ENCODE peak calls at places on chromosomes 1 and 21, in nine cellular contexts. One of them, this sample, is unnamed.

GRCh38 chr1:156368889-156369684 is at the start of gene RHBG:
- DNase-seq in transverse colon: peak
- DNase-seq in neural crest cell: no peak
- DNase-seq in ovary: peak
- DNase-seq in adrenal gland: peak
- DNase-seq in dorsolateral prefrontal cortex: no peak
- DNase-seq in activated B cell treated with CpG ODN at 0.5 μM for 24 hours: no peak
- DNase-seq in heart left ventricle: peak
- DNase-seq in upper lobe of left lung: peak
- DNase-seq in this sample: no peak

GRCh38 chr1:154856049-154856448 is 14.0 kb downstream of the KCNN3 start:
- DNase-seq in transverse colon: no peak
- DNase-seq in neural crest cell: no peak
- DNase-seq in ovary: no peak
- DNase-seq in adrenal gland: no peak
- DNase-seq in dorsolateral prefrontal cortex: no peak
- DNase-seq in activated B cell treated with CpG ODN at 0.5 μM for 24 hours: no peak
- DNase-seq in heart left ventricle: no peak
- DNase-seq in upper lobe of left lung: no peak
- DNase-seq in this sample: no peak

GRCh38 chr21:45039309-45040113 is 34.9 kb upstream of the ADARB1 start:
- DNase-seq in transverse colon: no peak
- DNase-seq in neural crest cell: no peak
- DNase-seq in ovary: no peak
- DNase-seq in adrenal gland: no peak
- DNase-seq in dorsolateral prefrontal cortex: no peak
- DNase-seq in activated B cell treated with CpG ODN at 0.5 μM for 24 hours: no peak
- DNase-seq in heart left ventricle: no peak
- DNase-seq in upper lobe of left lung: no peak
- DNase-seq in this sample: no peak

GRCh38 chr1:34905098-34905459 is 24.4 kb downstream of the DLGAP3 start:
- DNase-seq in transverse colon: no peak
- DNase-seq in neural crest cell: no peak
- DNase-seq in ovary: no peak
- DNase-seq in adrenal gland: no peak
- DNase-seq in dorsolateral prefrontal cortex: no peak
- DNase-seq in activated B cell treated with CpG ODN at 0.5 μM for 24 hours: no peak
- DNase-seq in heart left ventricle: no peak
- DNase-seq in upper lobe of left lung: peak
- DNase-seq in this sample: no peak

GRCh38 chr1:17319561-17320350 is 11.8 kb downstream of the PADI4 start:
- DNase-seq in transverse colon: no peak
- DNase-seq in neural crest cell: no peak
- DNase-seq in ovary: no peak
- DNase-seq in adrenal gland: no peak
- DNase-seq in dorsolateral prefrontal cortex: no peak
- DNase-seq in activated B cell treated with CpG ODN at 0.5 μM for 24 hours: no peak
- DNase-seq in heart left ventricle: no peak
- DNase-seq in upper lobe of left lung: no peak
- DNase-seq in this sample: no peak

GRCh38 chr1:154502066-154502741 is at the start of the genes SHE and TDRD10:
- DNase-seq in transverse colon: peak
- DNase-seq in neural crest cell: no peak
- DNase-seq in ovary: peak
- DNase-seq in adrenal gland: peak
- DNase-seq in dorsolateral prefrontal cortex: no peak
- DNase-seq in activated B cell treated with CpG ODN at 0.5 μM for 24 hours: peak
- DNase-seq in heart left ventricle: peak
- DNase-seq in upper lobe of left lung: peak
- DNase-seq in this sample: peak

GRCh38 chr1:208238710-208239517 is 5.3 kb downstream of the PLXNA2 start:
- DNase-seq in transverse colon: no peak
- DNase-seq in neural crest cell: no peak
- DNase-seq in ovary: peak
- DNase-seq in adrenal gland: no peak
- DNase-seq in dorsolateral prefrontal cortex: no peak
- DNase-seq in activated B cell treated with CpG ODN at 0.5 μM for 24 hours: no peak
- DNase-seq in heart left ventricle: peak
- DNase-seq in upper lobe of left lung: no peak
- DNase-seq in this sample: no peak

GRCh38 chr1:53025034-53025777 is 36.8 kb upstream of the PODN start:
- DNase-seq in transverse colon: peak
- DNase-seq in neural crest cell: no peak
- DNase-seq in ovary: peak
- DNase-seq in adrenal gland: peak
- DNase-seq in dorsolateral prefrontal cortex: no peak
- DNase-seq in activated B cell treated with CpG ODN at 0.5 μM for 24 hours: no peak
- DNase-seq in heart left ventricle: peak
- DNase-seq in upper lobe of left lung: no peak
- DNase-seq in this sample: no peak

GRCh38 chr1:98662354-98662665 is 789 bp downstream of the SNX7 start:
- DNase-seq in transverse colon: no peak
- DNase-seq in neural crest cell: no peak
- DNase-seq in ovary: no peak
- DNase-seq in adrenal gland: no peak
- DNase-seq in dorsolateral prefrontal cortex: no peak
- DNase-seq in activated B cell treated with CpG ODN at 0.5 μM for 24 hours: no peak
- DNase-seq in heart left ventricle: no peak
- DNase-seq in upper lobe of left lung: no peak
- DNase-seq in this sample: no peak

GRCh38 chr1:29497395-29498125 is 261.2 kb downstream of the PTPRU start:
- DNase-seq in transverse colon: no peak
- DNase-seq in neural crest cell: no peak
- DNase-seq in ovary: no peak
- DNase-seq in adrenal gland: no peak
- DNase-seq in dorsolateral prefrontal cortex: no peak
- DNase-seq in activated B cell treated with CpG ODN at 0.5 μM for 24 hours: no peak
- DNase-seq in heart left ventricle: no peak
- DNase-seq in upper lobe of left lung: no peak
- DNase-seq in this sample: no peak

GRCh38 chr1:226891846-226892533 is 21.6 kb downstream of the PSEN2 start:
- DNase-seq in transverse colon: no peak
- DNase-seq in neural crest cell: no peak
- DNase-seq in ovary: no peak
- DNase-seq in adrenal gland: no peak
- DNase-seq in dorsolateral prefrontal cortex: no peak
- DNase-seq in activated B cell treated with CpG ODN at 0.5 μM for 24 hours: no peak
- DNase-seq in heart left ventricle: peak
- DNase-seq in upper lobe of left lung: peak
- DNase-seq in this sample: no peak

GRCh38 chr1:37509181-37509580 is 5.4 kb downstream of the MEAF6 start:
- DNase-seq in transverse colon: no peak
- DNase-seq in neural crest cell: no peak
- DNase-seq in ovary: no peak
- DNase-seq in adrenal gland: no peak
- DNase-seq in dorsolateral prefrontal cortex: no peak
- DNase-seq in activated B cell treated with CpG ODN at 0.5 μM for 24 hours: no peak
- DNase-seq in heart left ventricle: no peak
- DNase-seq in upper lobe of left lung: no peak
- DNase-seq in this sample: no peak

GRCh38 chr1:150572918-150573647 is 6.3 kb downstream of the MCL1 start:
- DNase-seq in transverse colon: no peak
- DNase-seq in neural crest cell: no peak
- DNase-seq in ovary: no peak
- DNase-seq in adrenal gland: no peak
- DNase-seq in dorsolateral prefrontal cortex: no peak
- DNase-seq in activated B cell treated with CpG ODN at 0.5 μM for 24 hours: no peak
- DNase-seq in heart left ventricle: no peak
- DNase-seq in upper lobe of left lung: no peak
- DNase-seq in this sample: no peak

GRCh38 chr1:97047412-97047793 is 325.8 kb downstream of the PTBP2 start:
- DNase-seq in transverse colon: no peak
- DNase-seq in neural crest cell: no peak
- DNase-seq in ovary: no peak
- DNase-seq in adrenal gland: no peak
- DNase-seq in dorsolateral prefrontal cortex: no peak
- DNase-seq in activated B cell treated with CpG ODN at 0.5 μM for 24 hours: no peak
- DNase-seq in heart left ventricle: no peak
- DNase-seq in upper lobe of left lung: no peak
- DNase-seq in this sample: no peak

GRCh38 chr1:43293171-43293570 is 7.6 kb upstream of the TIE1 start:
- DNase-seq in transverse colon: no peak
- DNase-seq in neural crest cell: no peak
- DNase-seq in ovary: no peak
- DNase-seq in adrenal gland: no peak
- DNase-seq in dorsolateral prefrontal cortex: no peak
- DNase-seq in activated B cell treated with CpG ODN at 0.5 μM for 24 hours: no peak
- DNase-seq in heart left ventricle: no peak
- DNase-seq in upper lobe of left lung: no peak
- DNase-seq in this sample: no peak

GRCh38 chr1:233326319-233326994 is 1.1 kb upstream of the MAP3K21 start:
- DNase-seq in transverse colon: no peak
- DNase-seq in neural crest cell: no peak
- DNase-seq in ovary: peak
- DNase-seq in adrenal gland: no peak
- DNase-seq in dorsolateral prefrontal cortex: no peak
- DNase-seq in activated B cell treated with CpG ODN at 0.5 μM for 24 hours: no peak
- DNase-seq in heart left ventricle: no peak
- DNase-seq in upper lobe of left lung: no peak
- DNase-seq in this sample: no peak

GRCh38 chr21:24112020-24112419 is 1495.3 kb downstream of the MRPL39 start:
- DNase-seq in transverse colon: no peak
- DNase-seq in neural crest cell: no peak
- DNase-seq in ovary: no peak
- DNase-seq in adrenal gland: no peak
- DNase-seq in dorsolateral prefrontal cortex: no peak
- DNase-seq in activated B cell treated with CpG ODN at 0.5 μM for 24 hours: no peak
- DNase-seq in heart left ventricle: no peak
- DNase-seq in upper lobe of left lung: no peak
- DNase-seq in this sample: no peak

GRCh38 chr1:161119017-161119378 is 1.1 kb downstream of the NIT1 start:
- DNase-seq in transverse colon: peak
- DNase-seq in neural crest cell: no peak
- DNase-seq in ovary: no peak
- DNase-seq in adrenal gland: peak
- DNase-seq in dorsolateral prefrontal cortex: no peak
- DNase-seq in activated B cell treated with CpG ODN at 0.5 μM for 24 hours: no peak
- DNase-seq in heart left ventricle: peak
- DNase-seq in upper lobe of left lung: no peak
- DNase-seq in this sample: no peak

GRCh38 chr1:59985901-59986735 is 59.5 kb upstream of the CYP2J2 start:
- DNase-seq in transverse colon: no peak
- DNase-seq in neural crest cell: no peak
- DNase-seq in ovary: no peak
- DNase-seq in adrenal gland: no peak
- DNase-seq in dorsolateral prefrontal cortex: peak
- DNase-seq in activated B cell treated with CpG ODN at 0.5 μM for 24 hours: no peak
- DNase-seq in heart left ventricle: no peak
- DNase-seq in upper lobe of left lung: no peak
- DNase-seq in this sample: no peak

GRCh38 chr1:170126691-170127090 is 19.1 kb upstream of the NTMT2 start:
- DNase-seq in transverse colon: no peak
- DNase-seq in neural crest cell: no peak
- DNase-seq in ovary: no peak
- DNase-seq in adrenal gland: no peak
- DNase-seq in dorsolateral prefrontal cortex: no peak
- DNase-seq in activated B cell treated with CpG ODN at 0.5 μM for 24 hours: no peak
- DNase-seq in heart left ventricle: no peak
- DNase-seq in upper lobe of left lung: no peak
- DNase-seq in this sample: no peak
- TF ChIP-seq CTCF in transverse colon: no peak
- TF ChIP-seq CTCF in neural crest cell: no peak
- TF ChIP-seq CTCF in ovary: no peak
- TF ChIP-seq CTCF in adrenal gland: no peak
- TF ChIP-seq CTCF in dorsolateral prefrontal cortex: no peak
- TF ChIP-seq CTCF in activated B cell treated with CpG ODN at 0.5 μM for 24 hours: no peak
- TF ChIP-seq CTCF in heart left ventricle: no peak
- TF ChIP-seq CTCF in upper lobe of left lung: no peak
- TF ChIP-seq CTCF in this sample: no peak

DNA sequence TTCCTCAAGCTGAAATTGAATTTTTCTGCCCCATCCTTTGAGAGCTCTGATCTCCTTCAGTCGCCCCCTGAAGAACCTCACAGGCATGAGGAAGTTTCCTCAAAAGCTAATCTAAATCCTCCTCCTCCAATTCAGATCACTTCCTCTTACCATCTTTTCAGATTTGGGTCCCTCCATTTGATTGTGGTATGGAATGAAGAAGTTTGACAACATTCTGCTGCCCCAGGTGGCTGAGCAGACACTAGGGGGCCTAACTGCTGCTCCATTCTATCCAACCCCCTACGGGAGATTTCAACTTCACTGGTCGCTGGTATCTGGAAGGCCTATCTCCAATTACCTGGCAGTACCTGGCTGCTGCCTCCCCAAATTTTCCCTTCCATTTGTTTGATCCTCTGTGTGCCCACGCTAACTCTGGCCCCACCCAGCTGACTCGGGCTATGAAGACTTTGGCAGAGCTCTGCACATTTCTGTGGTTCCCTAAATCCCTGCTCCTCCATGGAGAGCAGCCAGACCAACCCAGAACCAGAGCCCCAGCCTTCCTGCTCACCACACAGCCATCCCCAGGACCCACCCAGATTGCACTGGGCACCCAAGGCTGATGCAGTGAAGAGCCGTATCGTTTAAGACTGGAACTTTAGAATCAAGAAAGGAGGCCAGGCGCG is 7.8 kb downstream of the IRF6 start:
- DNase-seq in transverse colon: no peak
- DNase-seq in neural crest cell: no peak
- DNase-seq in ovary: no peak
- DNase-seq in adrenal gland: no peak
- DNase-seq in dorsolateral prefrontal cortex: no peak
- DNase-seq in activated B cell treated with CpG ODN at 0.5 μM for 24 hours: no peak
- DNase-seq in heart left ventricle: no peak
- DNase-seq in upper lobe of left lung: no peak
- DNase-seq in this sample: no peak
- TF ChIP-seq CTCF in transverse colon: no peak
- TF ChIP-seq CTCF in neural crest cell: no peak
- TF ChIP-seq CTCF in ovary: no peak
- TF ChIP-seq CTCF in adrenal gland: no peak
- TF ChIP-seq CTCF in dorsolateral prefrontal cortex: no peak
- TF ChIP-seq CTCF in activated B cell treated with CpG ODN at 0.5 μM for 24 hours: no peak
- TF ChIP-seq CTCF in heart left ventricle: no peak
- TF ChIP-seq CTCF in upper lobe of left lung: no peak
- TF ChIP-seq CTCF in this sample: no peak

GRCh38 chr1:8777867-8778266 is 39.6 kb downstream of the RERE start:
- DNase-seq in transverse colon: no peak
- DNase-seq in neural crest cell: no peak
- DNase-seq in ovary: no peak
- DNase-seq in adrenal gland: no peak
- DNase-seq in dorsolateral prefrontal cortex: no peak
- DNase-seq in activated B cell treated with CpG ODN at 0.5 μM for 24 hours: no peak
- DNase-seq in heart left ventricle: no peak
- DNase-seq in upper lobe of left lung: no peak
- DNase-seq in this sample: no peak

GRCh38 chr1:8780405-8780804 is 37.0 kb downstream of the RERE start:
- DNase-seq in transverse colon: no peak
- DNase-seq in neural crest cell: no peak
- DNase-seq in ovary: no peak
- DNase-seq in adrenal gland: no peak
- DNase-seq in dorsolateral prefrontal cortex: no peak
- DNase-seq in activated B cell treated with CpG ODN at 0.5 μM for 24 hours: no peak
- DNase-seq in heart left ventricle: no peak
- DNase-seq in upper lobe of left lung: no peak
- DNase-seq in this sample: no peak

GRCh38 chr1:8776104-8776503 is 41.3 kb downstream of the RERE start:
- DNase-seq in transverse colon: no peak
- DNase-seq in neural crest cell: no peak
- DNase-seq in ovary: no peak
- DNase-seq in adrenal gland: no peak
- DNase-seq in dorsolateral prefrontal cortex: no peak
- DNase-seq in activated B cell treated with CpG ODN at 0.5 μM for 24 hours: no peak
- DNase-seq in heart left ventricle: no peak
- DNase-seq in upper lobe of left lung: no peak
- DNase-seq in this sample: no peak
- TF ChIP-seq CTCF in transverse colon: no peak
- TF ChIP-seq CTCF in neural crest cell: no peak
- TF ChIP-seq CTCF in ovary: no peak
- TF ChIP-seq CTCF in adrenal gland: no peak
- TF ChIP-seq CTCF in dorsolateral prefrontal cortex: no peak
- TF ChIP-seq CTCF in activated B cell treated with CpG ODN at 0.5 μM for 24 hours: no peak
- TF ChIP-seq CTCF in heart left ventricle: no peak
- TF ChIP-seq CTCF in upper lobe of left lung: no peak
- TF ChIP-seq CTCF in this sample: no peak

GRCh38 chr21:26850116-26850643 is 5.0 kb upstream of the ADAMTS1 start:
- DNase-seq in transverse colon: no peak
- DNase-seq in neural crest cell: no peak
- DNase-seq in ovary: no peak
- DNase-seq in adrenal gland: no peak
- DNase-seq in dorsolateral prefrontal cortex: no peak
- DNase-seq in activated B cell treated with CpG ODN at 0.5 μM for 24 hours: no peak
- DNase-seq in heart left ventricle: no peak
- DNase-seq in upper lobe of left lung: no peak
- DNase-seq in this sample: no peak
- TF ChIP-seq CTCF in transverse colon: peak
- TF ChIP-seq CTCF in neural crest cell: peak
- TF ChIP-seq CTCF in ovary: peak
- TF ChIP-seq CTCF in adrenal gland: peak
- TF ChIP-seq CTCF in dorsolateral prefrontal cortex: peak
- TF ChIP-seq CTCF in activated B cell treated with CpG ODN at 0.5 μM for 24 hours: no peak
- TF ChIP-seq CTCF in heart left ventricle: peak
- TF ChIP-seq CTCF in upper lobe of left lung: peak
- TF ChIP-seq CTCF in this sample: peak